ENCODE peak calls at places on chromosome 18, in ten cellular contexts. Y is NB4, I is Panc1, P is cardiac fibroblast, Z is right lobe of liver, T is lung, E is cardiac muscle cell, D is HCT116, W is lower lobe of right lung, H is right atrium auricular region. B is an unnamed sample.

GRCh38 chr18:68418226-68418868 is 296.6 kb downstream of the TMX3 start:
- DNase-seq in Y (no peak), I (no peak), P (peak), Z (no peak), T (no peak), E (peak), D (no peak), W (no peak), H (no peak), B (no peak)

GRCh38 chr18:21218862-21219261 is 23.2 kb upstream of the GREB1L start:
- DNase-seq in Y (no peak), I (no peak), P (no peak), Z (no peak), T (no peak), E (no peak), D (no peak), W (no peak), H (no peak), B (no peak)

GRCh38 chr18:74662622-74663021 is 65.0 kb downstream of the ZNF407 start:
- DNase-seq in Y (no peak), I (no peak), P (no peak), Z (no peak), T (no peak), E (no peak), D (no peak), W (no peak), H (no peak), B (no peak)

GRCh38 chr18:59459352-59460059 is 100.4 kb upstream of the LMAN1 start:
- DNase-seq in Y (peak), I (no peak), P (peak), Z (no peak), T (no peak), E (peak), D (peak), W (no peak), H (no peak), B (peak)

GRCh38 chr18:32351014-32351413 is 119.7 kb downstream of the GAREM1 start:
- DNase-seq in Y (no peak), I (no peak), P (peak), Z (no peak), T (no peak), E (peak), D (no peak), W (no peak), H (no peak), B (peak)

GRCh38 chr18:32439802-32440201 is 30.9 kb downstream of the GAREM1 start:
- DNase-seq in Y (peak), I (no peak), P (no peak), Z (no peak), T (no peak), E (peak), D (peak), W (no peak), H (no peak), B (no peak)

GRCh38 chr18:58309610-58310239 is 265.7 kb downstream of the NEDD4L start:
- DNase-seq in Y (no peak), I (no peak), P (no peak), Z (no peak), T (peak), E (no peak), D (no peak), W (no peak), H (no peak), B (no peak)

GRCh38 chr18:58400337-58400885 is 228.5 kb downstream of the ALPK2 start:
- DNase-seq in Y (no peak), I (no peak), P (peak), Z (no peak), T (no peak), E (peak), D (no peak), W (no peak), H (no peak), B (peak)

GRCh38 chr18:78721281-78721949 is 258.2 kb upstream of the SALL3 start:
- DNase-seq in Y (no peak), I (no peak), P (no peak), Z (peak), T (no peak), E (no peak), D (no peak), W (no peak), H (no peak), B (no peak)

GRCh38 chr18:7566587-7567486 is at the start of gene PTPRM:
- DNase-seq in Y (peak), I (no peak), P (peak), Z (peak), T (peak), E (peak), D (peak), W (peak), H (peak), B (peak)

GRCh38 chr18:78146136-78146535 is 833.5 kb upstream of the SALL3 start:
- DNase-seq in Y (no peak), I (no peak), P (no peak), Z (no peak), T (no peak), E (no peak), D (no peak), W (no peak), H (peak), B (no peak)

GRCh38 chr18:44520981-44521672 is 159.6 kb upstream of the SETBP1 start:
- DNase-seq in Y (no peak), I (no peak), P (no peak), Z (no peak), T (no peak), E (no peak), D (no peak), W (no peak), H (no peak), B (peak)

GRCh38 chr18:57435851-57436192 is 648 bp downstream of the ONECUT2 start:
- DNase-seq in Y (no peak), I (no peak), P (no peak), Z (no peak), T (no peak), E (no peak), D (no peak), W (no peak), H (no peak), B (no peak)

GRCh38 chr18:50902797-50903196 is 23.9 kb downstream of the ME2 start:
- DNase-seq in Y (no peak), I (no peak), P (no peak), Z (no peak), T (no peak), E (no peak), D (no peak), W (no peak), H (no peak), B (no peak)

GRCh38 chr18:7730682-7731081 is 163.6 kb downstream of the PTPRM start:
- DNase-seq in Y (no peak), I (no peak), P (no peak), Z (no peak), T (no peak), E (no peak), D (no peak), W (no peak), H (no peak), B (no peak)

GRCh38 chr18:31321719-31322118 is 3.8 kb downstream of the DSG1 start:
- DNase-seq in Y (no peak), I (no peak), P (no peak), Z (no peak), T (no peak), E (no peak), D (no peak), W (no peak), H (no peak), B (no peak)

DNA sequence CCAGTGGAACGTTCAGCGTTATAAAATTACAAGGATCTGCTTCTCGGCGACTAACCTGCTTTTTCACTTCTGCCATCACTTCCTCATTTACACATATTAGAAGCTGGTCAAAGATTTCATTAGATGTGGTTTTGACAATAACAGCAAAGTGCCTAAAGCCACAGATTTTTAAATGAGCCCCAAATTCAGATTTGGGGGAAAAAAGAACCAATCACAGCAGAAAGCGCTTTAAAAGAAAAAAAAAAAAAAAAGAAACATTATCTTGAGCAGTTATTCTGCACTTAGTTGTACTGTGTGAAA is 167.4 kb downstream of the TCF4 start:
- DNase-seq in Y (peak), I (no peak), P (no peak), Z (no peak), T (no peak), E (no peak), D (no peak), W (no peak), H (no peak), B (no peak)
- H3K4me3 ChIP-seq in Y (no peak), I (no peak), P (no peak), Z (no peak), T (no peak), E (no peak), D (no peak), W (peak), H (peak), B (peak)

GRCh38 chr18:49460958-49461601 is 635 bp upstream of the DYM start:
- DNase-seq in Y (peak), I (no peak), P (peak), Z (no peak), T (no peak), E (peak), D (no peak), W (no peak), H (no peak), B (peak)

GRCh38 chr18:49467019-49467563 is 6.6 kb upstream of the DYM start:
- DNase-seq in Y (no peak), I (no peak), P (no peak), Z (no peak), T (no peak), E (no peak), D (no peak), W (no peak), H (no peak), B (no peak)

GRCh38 chr18:49461602-49461977 is 1.1 kb upstream of the DYM start:
- DNase-seq in Y (no peak), I (no peak), P (no peak), Z (no peak), T (no peak), E (no peak), D (no peak), W (no peak), H (no peak), B (no peak)

GRCh38 chr18:49467599-49467998 is 7.2 kb upstream of the DYM start:
- DNase-seq in Y (no peak), I (no peak), P (no peak), Z (no peak), T (no peak), E (no peak), D (no peak), W (no peak), H (no peak), B (no peak)

DNA sequence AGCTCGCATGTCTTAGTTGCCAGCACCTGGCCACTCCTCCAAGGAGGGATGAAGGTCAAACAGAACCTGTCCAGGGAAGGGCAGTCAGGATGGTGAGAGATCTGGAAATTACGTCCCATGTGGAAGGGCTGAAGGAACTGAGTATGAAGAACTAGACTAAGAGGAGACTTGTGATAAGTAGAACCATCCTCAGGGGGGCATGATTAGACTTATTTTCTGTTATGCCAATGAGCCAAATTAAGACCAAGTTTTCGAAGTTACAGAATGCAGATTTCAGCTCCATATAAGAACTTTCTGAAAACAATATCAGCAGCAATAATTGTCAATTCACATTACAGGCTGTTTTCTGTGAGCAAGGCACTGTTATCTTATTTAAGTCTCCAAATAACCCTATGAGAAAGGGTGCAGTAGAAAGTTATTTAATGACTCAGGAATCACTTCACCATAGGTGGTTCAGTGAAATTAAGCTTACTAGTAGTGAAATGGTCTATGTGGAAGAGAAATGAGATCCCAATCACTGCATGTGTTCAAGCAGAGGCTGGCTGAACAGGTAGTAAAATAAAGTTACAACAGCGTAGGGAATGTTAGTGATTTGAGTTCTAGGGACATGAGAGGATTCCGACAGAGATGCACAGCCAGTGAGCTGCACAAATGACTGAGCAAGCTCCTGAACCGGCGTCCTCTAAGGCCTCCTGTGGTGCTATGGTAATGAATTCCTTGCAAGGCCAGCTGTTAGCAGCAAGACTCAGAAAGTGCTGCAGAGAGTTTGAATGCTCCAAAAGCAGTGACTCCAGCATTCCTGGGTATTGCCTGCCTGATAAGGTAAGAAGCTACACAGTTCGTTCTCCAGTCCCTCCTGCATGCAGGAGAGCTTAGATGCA is 4.5 kb upstream of the DYM start:
- DNase-seq in Y (peak), I (no peak), P (peak), Z (no peak), T (no peak), E (peak), D (no peak), W (no peak), H (no peak), B (peak)
- TF ChIP-seq CTCF in Y (peak), I (no peak), P (no peak), Z (no peak), T (no peak), E (no peak), D (no peak), W (no peak), H (no peak), B (no peak)

GRCh38 chr18:79772108-79772864 is 25.5 kb upstream of the KCNG2 start:
- DNase-seq in Y (no peak), I (no peak), P (no peak), Z (peak), T (no peak), E (no peak), D (no peak), W (peak), H (no peak), B (no peak)
- H3K4me3 ChIP-seq in Y (no peak), I (no peak), P (no peak), Z (no peak), T (no peak), E (no peak), D (no peak), W (no peak), H (no peak), B (no peak)

DNA sequence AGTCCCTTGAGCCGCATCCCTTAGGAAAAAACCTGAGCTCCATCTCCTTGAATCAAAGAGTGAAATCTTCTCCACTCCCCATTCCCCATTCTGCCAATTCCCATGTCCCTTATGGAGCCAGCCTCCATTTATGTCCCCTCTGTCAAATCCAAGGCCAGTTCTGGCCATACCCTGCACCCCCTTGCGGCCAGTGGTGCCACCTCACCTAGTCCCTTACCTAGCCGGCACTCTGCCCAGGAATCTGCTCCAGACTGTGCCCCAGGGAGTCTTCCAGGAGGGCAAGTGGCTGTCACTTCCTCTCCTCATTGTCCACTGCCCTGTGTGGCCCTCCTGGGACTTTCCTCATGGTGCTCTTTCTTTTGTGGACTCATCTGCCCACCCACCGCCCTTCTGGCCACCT is 195.4 kb upstream of the RMP24 start:
- DNase-seq in Y (no peak), I (no peak), P (no peak), Z (no peak), T (no peak), E (no peak), D (peak), W (no peak), H (no peak), B (no peak)
- TF ChIP-seq CTCF in Y (peak), I (peak), P (no peak), Z (no peak), T (no peak), E (no peak), D (peak), W (no peak), H (no peak), B (no peak)

B was measured in fibroblast of mammary gland.